ENCODE peak calls at places on chromosome 17, in six cellular contexts. One of them, this sample, is unnamed. For H3K4me1, the result is how much of the 10 kb centered on the place peaks cover.

GRCh38 chr17:10032142-10032541 is 127.1 kb upstream of the RCVRN start:
- DNase-seq in IMR-90: peak
- DNase-seq in H9: no peak
- DNase-seq in neuronal stem cell: no peak
- DNase-seq in trophoblast cell: no peak
- DNase-seq in H1: no peak
- DNase-seq in this sample: no peak

GRCh38 chr17:28711723-28712036 is at the start of gene PROCA1:
- DNase-seq in IMR-90: no peak
- DNase-seq in H9: no peak
- DNase-seq in neuronal stem cell: no peak
- DNase-seq in trophoblast cell: no peak
- DNase-seq in H1: no peak
- DNase-seq in this sample: no peak

GRCh38 chr17:7987112-7987893 is 15.1 kb upstream of the GUCY2D start:
- DNase-seq in IMR-90: peak
- DNase-seq in H9: no peak
- DNase-seq in neuronal stem cell: no peak
- DNase-seq in trophoblast cell: no peak
- DNase-seq in H1: no peak
- DNase-seq in this sample: no peak

GRCh38 chr17:81549031-81549557 is 3.1 kb downstream of the FAAP100 start:
- DNase-seq in IMR-90: no peak
- DNase-seq in H9: no peak
- DNase-seq in neuronal stem cell: no peak
- DNase-seq in trophoblast cell: no peak
- DNase-seq in H1: no peak
- DNase-seq in this sample: no peak

GRCh38 chr17:51046527-51047384 is 73.9 kb downstream of the SPAG9 start:
- DNase-seq in IMR-90: peak
- DNase-seq in H9: peak
- DNase-seq in neuronal stem cell: peak
- DNase-seq in trophoblast cell: no peak
- DNase-seq in H1: peak
- DNase-seq in this sample: peak

GRCh38 chr17:14318906-14319205 is 18.0 kb downstream of the HS3ST3B1 start:
- DNase-seq in IMR-90: no peak
- DNase-seq in H9: no peak
- DNase-seq in neuronal stem cell: no peak
- DNase-seq in trophoblast cell: no peak
- DNase-seq in H1: no peak
- DNase-seq in this sample: no peak

GRCh38 chr17:49069585-49070273 is 62.8 kb upstream of the B4GALNT2 start:
- DNase-seq in IMR-90: peak
- DNase-seq in H9: no peak
- DNase-seq in neuronal stem cell: no peak
- DNase-seq in trophoblast cell: no peak
- DNase-seq in H1: no peak
- DNase-seq in this sample: peak

GRCh38 chr17:80123791-80124190 is 22.4 kb downstream of the GAA start:
- DNase-seq in IMR-90: peak
- DNase-seq in H9: peak
- DNase-seq in neuronal stem cell: no peak
- DNase-seq in trophoblast cell: peak
- DNase-seq in H1: no peak
- DNase-seq in this sample: no peak

GRCh38 chr17:20077978-20078674 is 69.0 kb downstream of the SPECC1 start:
- DNase-seq in IMR-90: no peak
- DNase-seq in H9: no peak
- DNase-seq in neuronal stem cell: no peak
- DNase-seq in trophoblast cell: no peak
- DNase-seq in H1: no peak
- DNase-seq in this sample: no peak

GRCh38 chr17:18225562-18226283 is at the start of gene LLGL1:
- DNase-seq in IMR-90: no peak
- DNase-seq in H9: no peak
- DNase-seq in neuronal stem cell: no peak
- DNase-seq in trophoblast cell: no peak
- DNase-seq in H1: no peak
- DNase-seq in this sample: peak

GRCh38 chr17:49031965-49032928 is 35.1 kb downstream of the IGF2BP1 start:
- DNase-seq in IMR-90: peak
- DNase-seq in H9: peak
- DNase-seq in neuronal stem cell: peak
- DNase-seq in trophoblast cell: peak
- DNase-seq in H1: no peak
- DNase-seq in this sample: peak

GRCh38 chr17:75604034-75604695 is 16.6 kb downstream of the MYO15B start:
- DNase-seq in IMR-90: no peak
- DNase-seq in H9: no peak
- DNase-seq in neuronal stem cell: no peak
- DNase-seq in trophoblast cell: no peak
- DNase-seq in H1: no peak
- DNase-seq in this sample: no peak

GRCh38 chr17:32558997-32559650 is 72.3 kb downstream of the CDK5R1 start:
- DNase-seq in IMR-90: no peak
- DNase-seq in H9: no peak
- DNase-seq in neuronal stem cell: no peak
- DNase-seq in trophoblast cell: no peak
- DNase-seq in H1: no peak
- DNase-seq in this sample: peak

GRCh38 chr17:44759916-44760243 is 1.1 kb downstream of the ADAM11 start:
- DNase-seq in IMR-90: no peak
- DNase-seq in H9: no peak
- DNase-seq in neuronal stem cell: no peak
- DNase-seq in trophoblast cell: no peak
- DNase-seq in H1: no peak
- DNase-seq in this sample: no peak

GRCh38 chr17:44757045-44757917 is 1.5 kb upstream of the ADAM11 start:
- DNase-seq in IMR-90: no peak
- DNase-seq in H9: peak
- DNase-seq in neuronal stem cell: no peak
- DNase-seq in trophoblast cell: no peak
- DNase-seq in H1: no peak
- DNase-seq in this sample: no peak

GRCh38 chr17:44759096-44759915 is 518 bp downstream of the ADAM11 start:
- DNase-seq in IMR-90: no peak
- DNase-seq in H9: peak
- DNase-seq in neuronal stem cell: no peak
- DNase-seq in trophoblast cell: no peak
- DNase-seq in H1: no peak
- DNase-seq in this sample: no peak

GRCh38 chr17:44757918-44758413 is 822 bp upstream of the ADAM11 start:
- DNase-seq in IMR-90: no peak
- DNase-seq in H9: no peak
- DNase-seq in neuronal stem cell: no peak
- DNase-seq in trophoblast cell: no peak
- DNase-seq in H1: no peak
- DNase-seq in this sample: no peak

DNA sequence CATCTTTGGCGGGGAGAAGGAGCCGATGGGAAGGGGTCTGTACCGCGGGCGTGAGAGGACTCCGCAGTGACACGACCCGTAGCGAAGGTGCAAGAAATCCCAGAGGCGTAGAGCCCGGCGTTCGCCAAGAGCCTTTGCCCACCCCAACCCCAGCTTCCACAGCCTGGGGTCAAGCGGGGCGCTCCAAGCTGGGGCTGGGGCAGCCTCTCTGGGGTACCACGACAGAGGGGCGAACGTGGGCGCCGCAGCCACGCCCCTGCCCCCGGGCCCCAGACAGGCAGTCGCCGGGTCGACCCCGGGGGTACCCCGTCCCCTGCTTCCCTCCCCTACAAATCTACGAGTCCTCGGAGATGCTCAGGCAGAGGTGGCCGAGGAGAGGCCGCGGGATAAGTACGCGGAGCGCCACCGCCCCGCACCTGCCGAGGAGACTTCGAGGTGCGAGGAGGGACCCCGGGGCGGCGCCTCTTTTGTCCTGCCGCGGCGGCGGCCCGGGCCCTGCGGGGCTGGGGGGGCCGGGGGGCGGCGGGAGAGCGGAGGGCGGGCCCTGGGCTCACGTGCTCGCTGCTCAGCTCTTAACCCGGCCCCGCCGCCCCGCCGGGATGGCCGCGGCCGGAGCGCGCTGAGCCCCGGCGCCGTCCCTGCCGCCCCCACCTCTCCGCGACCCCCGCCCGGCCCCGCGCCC is at the start of gene ADAM11:
- DNase-seq in IMR-90: no peak
- DNase-seq in H9: peak
- DNase-seq in neuronal stem cell: no peak
- DNase-seq in trophoblast cell: no peak
- DNase-seq in H1: no peak
- DNase-seq in this sample: no peak
- H3K18ac ChIP-seq in IMR-90: no peak
- H3K18ac ChIP-seq in H9: no peak
- H3K18ac ChIP-seq in neuronal stem cell: peak
- H3K18ac ChIP-seq in trophoblast cell: no peak
- H3K18ac ChIP-seq in H1: no peak
- H3K18ac ChIP-seq in this sample: peak

DNA sequence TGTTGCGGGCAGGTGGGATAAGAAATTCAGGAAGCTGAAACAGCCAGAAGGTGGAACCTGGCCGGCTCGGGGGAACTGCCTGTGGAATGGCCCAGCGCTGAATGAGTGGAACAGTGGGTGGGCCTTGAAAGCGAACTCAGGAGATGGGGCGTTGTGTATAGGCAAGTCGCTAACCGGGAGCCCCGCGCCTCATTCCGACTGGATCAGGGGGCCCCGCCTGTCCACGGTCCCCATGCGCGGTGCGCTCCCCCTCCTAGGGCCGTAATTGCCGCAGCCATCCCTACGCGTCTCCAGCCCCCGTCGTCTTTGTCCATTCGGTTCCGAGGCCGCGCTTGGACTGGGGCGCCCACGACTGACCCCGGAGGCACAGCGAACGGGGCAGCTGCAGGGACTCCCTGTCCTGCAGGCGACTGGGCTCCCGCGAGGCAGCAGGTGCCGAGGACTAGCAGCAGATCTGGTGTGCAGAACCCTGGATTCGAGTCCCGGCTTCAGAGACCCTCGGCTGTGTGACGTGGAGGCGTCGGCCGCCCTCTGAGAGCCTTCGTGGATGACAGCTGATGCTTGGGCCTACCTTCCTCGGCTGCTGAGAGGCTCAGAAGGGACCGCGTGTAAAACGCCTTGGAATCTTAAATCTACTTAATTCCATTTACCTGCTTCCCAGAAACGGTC is 10.9 kb upstream of the CA4 start:
- DNase-seq in IMR-90: no peak
- DNase-seq in H9: no peak
- DNase-seq in neuronal stem cell: no peak
- DNase-seq in trophoblast cell: no peak
- DNase-seq in H1: no peak
- DNase-seq in this sample: no peak
- H3K14ac ChIP-seq in IMR-90: no peak
- H3K14ac ChIP-seq in H9: no peak
- H3K14ac ChIP-seq in neuronal stem cell: peak
- H3K14ac ChIP-seq in trophoblast cell: no peak
- H3K14ac ChIP-seq in H1: no peak
- H3K14ac ChIP-seq in this sample: no peak

DNA sequence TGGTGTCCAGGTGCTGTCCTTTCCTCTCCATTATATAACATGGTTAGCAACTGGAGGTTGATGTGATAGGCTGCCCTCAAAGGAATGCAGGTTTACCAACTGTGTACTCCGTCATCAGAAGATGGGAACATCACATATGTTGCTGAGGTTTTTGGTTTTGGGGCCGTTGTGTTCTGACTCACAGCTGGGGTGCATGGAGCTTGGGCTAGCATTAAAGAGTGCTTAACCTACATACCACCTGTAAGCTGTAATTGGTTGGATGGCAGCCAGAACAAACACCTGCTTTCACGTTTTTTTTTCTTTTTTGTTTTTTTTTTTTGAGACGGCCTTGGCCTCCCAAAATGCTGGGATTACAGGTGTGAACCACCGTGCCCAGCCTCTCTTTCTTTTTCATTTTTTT is 20.9 kb downstream of the TMEM11 start:
- DNase-seq in IMR-90: no peak
- DNase-seq in H9: no peak
- DNase-seq in neuronal stem cell: no peak
- DNase-seq in trophoblast cell: no peak
- DNase-seq in H1: no peak
- DNase-seq in this sample: no peak
- H3K4me1 ChIP-seq in IMR-90: under half
- H3K4me1 ChIP-seq in H9: under half
- H3K4me1 ChIP-seq in neuronal stem cell: under half
- H3K4me1 ChIP-seq in trophoblast cell: under half
- H3K4me1 ChIP-seq in H1: under half
- H3K4me1 ChIP-seq in this sample: under half

GRCh38 chr17:78360371-78361226 is 722 bp upstream of the SOCS3 start:
- DNase-seq in IMR-90: peak
- DNase-seq in H9: peak
- DNase-seq in neuronal stem cell: peak
- DNase-seq in trophoblast cell: peak
- DNase-seq in H1: peak
- DNase-seq in this sample: peak
- H3K18ac ChIP-seq in IMR-90: peak
- H3K18ac ChIP-seq in H9: peak
- H3K18ac ChIP-seq in neuronal stem cell: peak
- H3K18ac ChIP-seq in trophoblast cell: peak
- H3K18ac ChIP-seq in H1: peak
- H3K18ac ChIP-seq in this sample: peak

GRCh38 chr17:16406742-16407674 is 8.4 kb upstream of the TRPV2 start:
- DNase-seq in IMR-90: no peak
- DNase-seq in H9: peak
- DNase-seq in neuronal stem cell: peak
- DNase-seq in trophoblast cell: peak
- DNase-seq in H1: peak
- DNase-seq in this sample: peak
- H3K14ac ChIP-seq in IMR-90: peak
- H3K14ac ChIP-seq in H9: peak
- H3K14ac ChIP-seq in neuronal stem cell: no peak
- H3K14ac ChIP-seq in trophoblast cell: peak
- H3K14ac ChIP-seq in H1: no peak
- H3K14ac ChIP-seq in this sample: peak